ENCODE peak calls at places on chromosome 5, in seven cellular contexts. H is lung microvascular endothelial cell, O is Caki2, Q is T-helper 2 cell, Y is mucosa of gallbladder, E is T follicular helper cell, F is OCI-LY7. T is an unnamed sample.

GRCh38 chr5:150441813-150442698 is 7.5 kb downstream of the RPS14 start:
- DNase-seq in H (peak), Q (no peak), O (no peak), F (no peak), Y (no peak), E (no peak), T (no peak)

GRCh38 chr5:146877783-146878470 is 630 bp downstream of the PPP2R2B start:
- DNase-seq in Q (no peak), F (no peak), E (no peak), H (no peak), O (peak), Y (no peak), T (peak)

GRCh38 chr5:134114886-134115805 is 665 bp downstream of the TCF7 start:
- DNase-seq in H (peak), F (peak), E (peak), Y (no peak), Q (no peak), O (no peak), T (peak)

GRCh38 chr5:58235279-58235678 is 224.6 kb downstream of the PLK2 start:
- DNase-seq in Y (no peak), H (no peak), O (no peak), F (no peak), E (no peak), Q (no peak), T (no peak)

GRCh38 chr5:61991426-61991825 is 314.6 kb upstream of the KIF2A start:
- DNase-seq in Q (no peak), H (no peak), Y (no peak), O (no peak), F (no peak), E (no peak), T (no peak)

GRCh38 chr5:134079748-134080581 is 34.5 kb upstream of the TCF7 start:
- DNase-seq in O (no peak), F (no peak), H (no peak), Y (no peak), E (peak), Q (no peak), T (no peak)

GRCh38 chr5:40477856-40478546 is 201.7 kb upstream of the PTGER4 start:
- DNase-seq in O (no peak), Y (no peak), Q (no peak), E (no peak), H (no peak), F (no peak), T (no peak)

GRCh38 chr5:77957-78804 is 13.8 kb upstream of the PLEKHG4B start:
- DNase-seq in O (peak), E (no peak), Q (no peak), F (peak), H (peak), Y (no peak), T (no peak)